ENCODE peak calls at places on chromosomes 16 and 17, in nine cellular contexts. U is body of pancreas; J is mammary epithelial cell; E is SK-N-SH; Z is adrenal gland; C is CD8-positive, alpha-beta T cell; H is psoas muscle; L is sigmoid colon; X is vagina. S is an unnamed sample.

GRCh38 chr16:11320170-11320569 is 25.1 kb upstream of the RMI2 start:
- DNase-seq in J (no peak), L (no peak), C (no peak), H (no peak), E (no peak), X (no peak), U (no peak), Z (no peak), S (no peak)

GRCh38 chr16:4778050-4778392 is 10.1 kb downstream of the SEPTIN12 start:
- DNase-seq in U (no peak), L (no peak), E (no peak), X (no peak), H (no peak), C (no peak), Z (no peak), J (no peak), S (no peak)

GRCh38 chr16:66521951-66522771 is 27.8 kb downstream of the TK2 start:
- DNase-seq in H (no peak), Z (peak; percentile 54), E (no peak), J (peak; percentile 100), X (peak; percentile 88), C (peak; percentile 82), L (no peak), U (no peak), S (no peak)

GRCh38 chr17:60993497-60993896 is 315.8 kb downstream of the BCAS3 start:
- DNase-seq in X (no peak), Z (no peak), U (no peak), H (no peak), C (no peak), E (no peak), J (no peak), L (no peak), S (no peak)

GRCh38 chr17:60077672-60078519 is 825 bp downstream of the HEATR6 start:
- DNase-seq in J (no peak), E (peak; percentile 28), U (no peak), H (no peak), L (no peak), X (no peak), Z (peak; percentile 57), C (no peak), S (no peak)

GRCh38 chr17:50596191-50597037 is 35.9 kb downstream of the CACNA1G start:
- DNase-seq in H (no peak), X (no peak), E (no peak), Z (no peak), J (no peak), L (no peak), U (no peak), C (no peak), S (no peak)

GRCh38 chr16:14502932-14503741 is 126.9 kb downstream of the PARN start:
- DNase-seq in Z (no peak), C (no peak), E (no peak), H (no peak), L (no peak), X (no peak), U (no peak), J (peak; percentile 95), S (no peak)

GRCh38 chr16:4200000-4200780 is 41.7 kb downstream of the SRL start:
- DNase-seq in J (peak; percentile 51), E (peak; percentile 86), C (peak; percentile 12), H (peak; percentile 76), U (peak; percentile 77), X (no peak), L (peak; percentile 85), Z (peak; percentile 83), S (peak; percentile 70)

GRCh38 chr17:41652461-41652960 is 28.1 kb upstream of the KRT17 start:
- DNase-seq in Z (no peak), U (no peak), E (no peak), H (peak; percentile 32), C (no peak), L (no peak), J (peak; percentile 33), X (no peak), S (no peak)

GRCh38 chr16:51753382-51753781 is 602.3 kb upstream of the SALL1 start:
- DNase-seq in H (no peak), U (no peak), Z (no peak), X (no peak), E (no peak), J (no peak), L (no peak), C (no peak), S (no peak)

GRCh38 chr17:81960130-81960958 is 643 bp downstream of the NOTUM start:
- DNase-seq in E (no peak), C (no peak), U (no peak), Z (peak; percentile 54), J (no peak), H (no peak), X (no peak), L (peak; percentile 51), S (no peak)

GRCh38 chr17:560379-560935 is 154.2 kb downstream of the VPS53 start:
- DNase-seq in Z (peak; percentile 38), L (no peak), C (no peak), E (no peak), J (peak; percentile 58), U (no peak), H (no peak), X (no peak), S (no peak)

GRCh38 chr17:4845128-4845527 is 12.0 kb downstream of the MINK1 start:
- DNase-seq in C (no peak), Z (peak; percentile 41), L (no peak), U (no peak), J (no peak), H (no peak), E (no peak), X (no peak), S (no peak)

GRCh38 chr16:48950184-48950583 is 331.5 kb downstream of the CBLN1 start:
- DNase-seq in E (no peak), Z (no peak), L (no peak), H (no peak), X (no peak), U (no peak), J (peak; percentile 29), C (no peak), S (no peak)

GRCh38 chr16:74867281-74867849 is 92.7 kb upstream of the FA2H start:
- DNase-seq in X (no peak), J (no peak), C (no peak), E (no peak), L (no peak), U (no peak), Z (no peak), H (no peak), S (no peak)

GRCh38 chr16:11588321-11589244 is 1.9 kb upstream of the LITAF start:
- DNase-seq in L (no peak), H (no peak), Z (no peak), E (no peak), C (no peak), X (no peak), U (no peak), J (no peak), S (no peak)

GRCh38 chr16:56623637-56624036 is 1.9 kb upstream of the MT1E start:
- DNase-seq in X (no peak), L (no peak), J (no peak), U (no peak), E (no peak), H (no peak), C (no peak), Z (no peak), S (no peak)

DNA sequence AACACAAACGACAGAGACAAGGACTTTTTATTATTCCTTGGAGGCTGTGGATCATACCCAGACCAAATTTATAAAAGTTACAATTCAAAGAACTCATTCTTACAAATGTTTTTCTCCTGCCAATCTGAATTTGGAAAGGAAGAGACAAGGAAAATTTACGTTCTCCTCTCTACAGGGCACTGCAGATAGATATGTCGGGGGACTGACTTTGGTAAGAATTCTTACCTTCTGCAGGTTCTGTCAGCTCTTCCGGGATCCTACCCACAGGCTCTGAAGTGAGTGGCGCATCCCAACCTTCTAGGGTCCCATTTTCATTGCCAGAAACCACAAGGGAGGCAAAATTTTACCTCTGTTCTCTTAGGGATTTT is 2.2 kb upstream of the SLFN12L start:
- DNase-seq in E (no peak), Z (no peak), C (no peak), X (no peak), L (no peak), H (no peak), J (no peak), U (no peak), S (no peak)
- H3K4me3 ChIP-seq in E (no peak overlapping the region), Z (no peak overlapping the region), C (peak overlapping the region; percentile 6), X (no peak overlapping the region), L (no peak overlapping the region), H (peak overlapping the region; percentile 28), J (no peak overlapping the region), U (no peak overlapping the region), S (no peak overlapping the region)

DNA sequence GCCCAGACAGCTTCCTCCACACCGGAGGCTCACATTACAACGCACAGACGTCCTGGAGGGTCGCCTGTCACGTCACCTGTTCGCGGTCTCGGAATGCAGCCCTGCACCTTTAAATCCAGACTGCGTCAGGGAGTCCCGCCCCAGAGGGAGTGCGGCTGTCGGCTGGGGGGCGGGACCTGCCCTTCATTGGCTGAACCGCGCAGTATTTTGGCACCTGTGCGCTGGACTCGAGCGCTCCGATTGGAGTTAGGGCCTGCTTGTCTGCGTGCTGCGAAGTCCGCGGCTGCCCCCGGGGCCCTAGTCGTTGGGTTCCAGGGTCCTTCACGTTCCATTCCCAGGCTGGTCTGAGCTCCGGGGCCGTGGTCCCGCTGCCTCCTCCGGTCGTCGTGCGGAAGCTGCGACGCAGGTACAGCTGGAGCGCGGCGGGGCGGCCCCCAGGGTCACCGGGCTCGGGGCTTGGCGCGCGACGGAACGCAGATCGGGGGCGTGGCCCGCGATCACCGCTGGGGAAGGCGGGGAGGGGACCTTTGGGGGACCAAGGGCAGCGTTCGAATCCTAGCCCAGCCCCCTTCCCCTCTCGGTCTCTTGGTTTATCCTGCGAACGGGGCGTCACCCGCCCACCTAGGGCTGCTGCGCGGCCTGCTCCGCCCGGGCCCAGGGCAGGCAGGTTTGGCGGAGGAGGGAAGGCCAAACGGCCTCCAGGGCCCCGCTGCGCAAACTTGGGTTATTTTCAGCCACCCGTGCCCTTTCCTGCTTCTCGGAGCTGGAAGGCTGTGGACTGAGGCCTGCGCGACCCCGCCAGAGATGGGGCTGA is at the start of gene MIEF2:
- DNase-seq in E (peak; percentile 98), C (peak; percentile 91), Z (peak; percentile 97), X (peak; percentile 96), U (peak; percentile 97), J (peak; percentile 93), L (peak; percentile 98), H (peak; percentile 98), S (peak; percentile 95)
- H3K4me1 ChIP-seq in E (peaks cover 8% of the 10 kb centered on the region), C (peaks cover 47% of the 10 kb centered on the region), Z (peaks cover 41% of the 10 kb centered on the region), X (peaks cover 61% of the 10 kb centered on the region), U (peaks cover 51% of the 10 kb centered on the region), J (peaks cover 43% of the 10 kb centered on the region), L (no peaks in the 10 kb centered on the region), H (peaks cover 67% of the 10 kb centered on the region), S (no peaks in the 10 kb centered on the region)

DNA sequence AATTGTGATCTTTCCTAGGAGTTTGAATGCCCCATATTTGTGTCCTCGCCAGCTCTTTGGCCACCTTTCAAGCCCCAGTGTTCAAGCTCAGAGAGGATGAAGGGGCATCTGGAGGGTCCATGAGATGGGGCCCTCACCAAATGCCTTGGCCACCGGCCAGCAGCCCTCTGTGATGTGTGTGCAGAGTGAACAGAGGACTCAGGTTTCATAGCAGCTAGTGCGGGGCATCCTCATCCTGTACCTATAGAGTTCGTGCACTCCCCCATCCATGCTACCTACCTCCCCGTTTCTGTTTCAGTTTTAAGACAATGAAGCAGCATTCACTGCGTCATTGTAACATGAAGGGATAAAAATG is 140.7 kb downstream of the RAB11FIP4 start:
- DNase-seq in Z (no peak), E (no peak), X (no peak), L (no peak), J (no peak), C (no peak), H (no peak), U (no peak), S (no peak)
- H3K36me3 ChIP-seq in Z (no peaks in the 10 kb centered on the region), E (no peaks in the 10 kb centered on the region), X (no peaks in the 10 kb centered on the region), L (no peaks in the 10 kb centered on the region), J (no peaks in the 10 kb centered on the region), C (peaks cover 44% of the 10 kb centered on the region), H (no peaks in the 10 kb centered on the region), U (peaks cover 39% of the 10 kb centered on the region), S (no peaks in the 10 kb centered on the region)

GRCh38 chr16:87236516-87237115 is 80.6 kb downstream of the C16orf95 start:
- DNase-seq in L (no peak), E (no peak), C (no peak), J (no peak), U (no peak), Z (no peak), X (no peak), H (no peak), S (no peak)
- H3K4me3 ChIP-seq in L (no peak overlapping the region), E (no peak overlapping the region), C (no peak overlapping the region), J (no peak overlapping the region), U (no peak overlapping the region), Z (no peak overlapping the region), X (no peak overlapping the region), H (no peak overlapping the region), S (no peak overlapping the region)